ENCODE peak calls at places on chromosomes 2 and 18, in five cellular contexts. D is A549, U is WTC11, P is endothelial cell of umbilical vein, B is NB4. W is an unnamed sample.

GRCh38 chr18:40293311-40293710 is 1661.7 kb upstream of the PIK3C3 start:
- DNase-seq in U (no peak), D (no peak), B (no peak), P (no peak), W (no peak)

GRCh38 chr18:51654441-51655326 is 457.2 kb upstream of the MEX3C start:
- DNase-seq in D (no peak), P (no peak), U (peak; percentile 75), B (no peak), W (no peak)

GRCh38 chr2:105235388-105236059 is 6.0 kb upstream of the GPR45 start:
- DNase-seq in B (peak; percentile 80), P (peak; percentile 73), D (peak; percentile 82), U (peak; percentile 88), W (no peak)

GRCh38 chr18:12882416-12882815 is 1.6 kb downstream of the PTPN2 start:
- DNase-seq in P (no peak), B (no peak), U (no peak), D (no peak), W (no peak)

GRCh38 chr2:78532762-78533399 is 492.6 kb upstream of the REG3G start:
- DNase-seq in P (no peak), D (no peak), B (no peak), U (no peak), W (no peak)

GRCh38 chr2:61177727-61178549 is 15.9 kb downstream of the C2orf74 start:
- DNase-seq in U (peak; percentile 27), D (peak; percentile 27), B (peak; percentile 67), P (peak; percentile 36), W (no peak)

GRCh38 chr2:140178224-140178623 is 1398.0 kb upstream of the NXPH2 start:
- DNase-seq in B (no peak), P (no peak), D (no peak), U (no peak), W (no peak)

GRCh38 chr2:64767670-64768425 is 114.1 kb upstream of the SERTAD2 start:
- DNase-seq in P (peak; percentile 87), D (peak; percentile 84), B (peak; percentile 92), U (peak; percentile 76), W (no peak)

GRCh38 chr2:714005-714741 is 37.0 kb upstream of the TMEM18 start:
- DNase-seq in B (peak; percentile 84), P (peak; percentile 8), U (peak; percentile 69), D (peak; percentile 74), W (peak; percentile 86)

GRCh38 chr2:191115801-191116200 is 35.0 kb downstream of the STAT4 start:
- DNase-seq in D (no peak), P (no peak), U (no peak), B (no peak), W (no peak)

GRCh38 chr2:234203135-234203984 is 152.9 kb downstream of the SPP2 start:
- DNase-seq in D (peak; percentile 94), B (no peak), U (no peak), P (peak; percentile 98), W (no peak)

GRCh38 chr2:192087398-192087958 is 107.3 kb downstream of the TMEFF2 start:
- DNase-seq in U (no peak), P (no peak), D (no peak), B (no peak), W (no peak)

GRCh38 chr18:69469444-69469919 is 68.8 kb downstream of the DOK6 start:
- DNase-seq in U (peak; percentile 62), P (no peak), D (peak; percentile 68), B (peak; percentile 47), W (no peak)

GRCh38 chr18:21682276-21683051 is 22.1 kb downstream of the ABHD3 start:
- DNase-seq in P (peak; percentile 74), B (peak; percentile 83), D (no peak), U (no peak), W (peak; percentile 39)

GRCh38 chr2:68466361-68466777 is 725 bp downstream of the FBXO48 start:
- DNase-seq in U (no peak), P (peak; percentile 63), B (peak; percentile 74), D (peak; percentile 26), W (no peak)

GRCh38 chr2:10977003-10977402 is 65.3 kb downstream of the KCNF1 start:
- DNase-seq in D (no peak), U (no peak), B (peak; percentile 95), P (no peak), W (no peak)

GRCh38 chr18:70931942-70932814 is 643.3 kb downstream of the SOCS6 start:
- DNase-seq in P (peak; percentile 63), U (no peak), D (peak; percentile 32), B (peak; percentile 48), W (no peak)

GRCh38 chr2:217106650-217107014 is 246.8 kb upstream of the TNP1 start:
- DNase-seq in D (peak; percentile 39), U (peak; percentile 17), B (no peak), P (no peak), W (no peak)

GRCh38 chr2:36613801-36614200 is 15.8 kb upstream of the FEZ2 start:
- DNase-seq in D (no peak), B (no peak), U (no peak), P (no peak), W (no peak)

GRCh38 chr2:149393647-149394046 is 63.3 kb downstream of the LYPD6 start:
- DNase-seq in D (no peak), B (no peak), P (no peak), U (no peak), W (no peak)

GRCh38 chr18:9653390-9653789 is 39.0 kb upstream of the PPP4R1 start:
- DNase-seq in B (no peak), U (no peak), P (peak; percentile 70), D (no peak), W (no peak)

GRCh38 chr2:240435457-240435954 is at the start of gene GPC1:
- DNase-seq in B (no peak), U (peak; percentile 70), P (peak; percentile 12), D (peak; percentile 82), W (no peak)

GRCh38 chr2:210167227-210167626 is 4.0 kb downstream of the KANSL1L start:
- DNase-seq in B (no peak), U (no peak), D (no peak), P (peak; percentile 22), W (no peak)

GRCh38 chr2:100235098-100235497 is 87.2 kb downstream of the LONRF2 start:
- DNase-seq in B (peak; percentile 98), U (peak; percentile 25), P (no peak), D (no peak), W (no peak)

GRCh38 chr18:22171263-22171838 is 2.0 kb downstream of the GATA6 start:
- DNase-seq in B (no peak), D (no peak), P (no peak), U (peak; percentile 21), W (no peak)

GRCh38 chr2:96374211-96374951 is 38.8 kb downstream of the NCAPH start:
- DNase-seq in U (no peak), D (no peak), B (no peak), P (peak; percentile 79), W (no peak)
- TF ChIP-seq MAX in U (no peak), D (no peak), B (no peak), P (no peak), W (no peak)

GRCh38 chr18:2994603-2995432 is 18.1 kb downstream of the LPIN2 start:
- DNase-seq in D (no peak), P (no peak), B (no peak), U (peak; percentile 40), W (no peak)
- TF ChIP-seq MAX in D (no peak), P (no peak), B (no peak), U (no peak), W (no peak)

DNA sequence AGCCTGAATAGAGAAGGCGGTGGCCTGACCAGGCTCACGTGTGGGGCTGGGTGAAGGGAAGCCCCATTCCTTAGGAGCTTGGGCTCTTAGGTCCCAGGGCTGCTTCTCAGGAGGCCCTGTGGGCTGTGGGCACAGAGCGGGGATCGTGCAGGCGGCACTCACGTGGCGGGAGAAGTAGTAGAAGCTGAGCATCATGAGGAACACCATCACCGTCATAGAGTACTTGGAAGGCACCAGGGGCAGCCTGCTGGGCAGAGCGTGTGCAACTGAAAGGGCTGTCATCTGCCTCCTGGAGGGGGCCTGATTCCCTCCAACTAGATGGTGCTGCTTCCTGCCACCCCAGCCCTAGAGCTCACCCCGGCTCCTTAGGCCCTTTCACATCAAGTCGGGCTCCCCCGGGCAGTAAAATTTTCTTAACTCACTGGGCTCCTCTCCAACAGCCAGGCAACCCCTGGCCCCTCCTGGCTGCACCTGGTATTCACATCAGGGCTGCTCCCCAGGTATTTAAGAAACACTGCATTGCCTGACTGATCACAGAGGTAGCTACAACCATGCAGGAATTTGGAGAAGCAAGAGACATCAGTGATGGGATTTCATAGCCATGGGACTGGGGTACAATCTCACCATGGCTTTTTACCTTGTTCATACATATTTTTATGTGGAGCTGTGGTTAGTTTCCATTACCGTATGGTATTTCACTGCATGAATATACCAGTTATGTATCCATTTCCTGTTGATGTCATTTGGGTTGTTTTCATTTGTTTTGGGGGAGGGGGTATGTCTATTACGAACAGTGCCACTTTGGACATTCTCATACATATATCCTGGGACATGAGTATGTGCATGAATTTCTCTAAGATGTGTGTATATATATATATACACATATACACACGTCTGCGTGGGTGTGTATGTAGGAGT is 32.9 kb downstream of the CENPO start:
- DNase-seq in B (no peak), D (no peak), U (peak; percentile 24), P (peak; percentile 54), W (no peak)
- TF ChIP-seq MAX in B (no peak), D (no peak), U (no peak), P (no peak), W (no peak)

GRCh38 chr2:2117923-2118322 is 213.2 kb downstream of the MYT1L start:
- DNase-seq in U (no peak), D (no peak), P (no peak), B (no peak), W (no peak)
- TF ChIP-seq MAX in U (no peak), D (no peak), P (no peak), B (no peak), W (no peak)

GRCh38 chr2:146031158-146031557 is 1511.2 kb upstream of the ZEB2 start:
- DNase-seq in B (no peak), P (no peak), D (no peak), U (no peak), W (no peak)
- TF ChIP-seq MAX in B (no peak), P (no peak), D (no peak), U (no peak), W (no peak)

GRCh38 chr2:237341872-237342271 is 72.1 kb downstream of the COL6A3 start:
- DNase-seq in B (peak; percentile 15), U (no peak), D (no peak), P (no peak), W (no peak)

GRCh38 chr2:237333748-237334147 is 80.2 kb downstream of the COL6A3 start:
- DNase-seq in P (no peak), D (no peak), B (no peak), U (no peak), W (no peak)

GRCh38 chr2:237330539-237330938 is 83.4 kb downstream of the COL6A3 start:
- DNase-seq in U (no peak), B (no peak), D (no peak), P (no peak), W (no peak)

GRCh38 chr2:237337586-237337985 is 76.4 kb downstream of the COL6A3 start:
- DNase-seq in B (no peak), U (no peak), D (no peak), P (no peak), W (no peak)

DNA sequence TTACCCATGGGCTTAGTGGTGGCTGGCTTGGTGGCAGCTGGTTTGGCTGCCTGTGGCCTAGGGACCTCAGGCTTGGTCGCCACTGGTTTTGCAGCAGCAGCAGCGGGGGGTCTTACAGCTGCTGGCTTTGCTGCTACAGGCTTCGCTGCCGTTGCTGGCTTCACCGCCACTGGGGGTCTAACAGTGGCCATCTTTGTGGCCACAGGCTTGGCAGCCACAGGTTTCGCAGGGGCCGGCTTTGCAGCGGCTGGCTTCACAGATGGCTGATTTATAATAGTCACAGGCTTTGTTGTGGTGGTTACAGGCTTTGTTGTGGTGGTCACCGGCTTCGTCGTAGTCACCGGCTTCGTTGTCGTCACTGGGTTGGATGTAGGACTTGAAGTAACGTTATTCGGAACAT is 77.8 kb downstream of the COL6A3 start:
- DNase-seq in P (no peak), D (no peak), U (no peak), B (no peak), W (no peak)
- TF ChIP-seq MAX in P (no peak), D (no peak), U (no peak), B (no peak), W (no peak)

W was measured in GM12878.